ENCODE peak calls at places on chromosomes 13 and 19, in ten cellular contexts. One of them, this sample, is unnamed.

GRCh38 chr13:114124921-114125320 is 7.5 kb downstream of the RASA3 start:
- DNase-seq in fibroblast of pulmonary artery: peak
- DNase-seq in endodermal cell: no peak
- DNase-seq in BJ: peak
- DNase-seq in choroid plexus epithelial cell: peak
- DNase-seq in Caco-2: no peak
- DNase-seq in Peyer's patch: no peak
- DNase-seq in aorta: no peak
- DNase-seq in adrenal gland: no peak
- DNase-seq in tibial nerve: no peak
- DNase-seq in this sample: no peak

GRCh38 chr13:40172149-40172591 is 494.3 kb downstream of the FOXO1 start:
- DNase-seq in fibroblast of pulmonary artery: no peak
- DNase-seq in endodermal cell: peak
- DNase-seq in BJ: no peak
- DNase-seq in choroid plexus epithelial cell: no peak
- DNase-seq in Caco-2: no peak
- DNase-seq in Peyer's patch: no peak
- DNase-seq in aorta: no peak
- DNase-seq in adrenal gland: no peak
- DNase-seq in tibial nerve: no peak
- DNase-seq in this sample: peak

GRCh38 chr19:2723345-2723715 is 2.2 kb upstream of the DIRAS1 start:
- DNase-seq in fibroblast of pulmonary artery: no peak
- DNase-seq in endodermal cell: no peak
- DNase-seq in BJ: no peak
- DNase-seq in choroid plexus epithelial cell: no peak
- DNase-seq in Caco-2: no peak
- DNase-seq in Peyer's patch: no peak
- DNase-seq in aorta: no peak
- DNase-seq in adrenal gland: no peak
- DNase-seq in tibial nerve: no peak
- DNase-seq in this sample: no peak

GRCh38 chr19:56085571-56086275 is 35.4 kb downstream of the ZNF787 start:
- DNase-seq in fibroblast of pulmonary artery: no peak
- DNase-seq in endodermal cell: no peak
- DNase-seq in BJ: no peak
- DNase-seq in choroid plexus epithelial cell: no peak
- DNase-seq in Caco-2: no peak
- DNase-seq in Peyer's patch: no peak
- DNase-seq in aorta: no peak
- DNase-seq in adrenal gland: peak
- DNase-seq in tibial nerve: no peak
- DNase-seq in this sample: no peak

GRCh38 chr13:27375686-27376326 is 48.6 kb upstream of the GTF3A start:
- DNase-seq in fibroblast of pulmonary artery: peak
- DNase-seq in endodermal cell: peak
- DNase-seq in BJ: no peak
- DNase-seq in choroid plexus epithelial cell: peak
- DNase-seq in Caco-2: peak
- DNase-seq in Peyer's patch: peak
- DNase-seq in aorta: peak
- DNase-seq in adrenal gland: peak
- DNase-seq in tibial nerve: peak
- DNase-seq in this sample: peak

GRCh38 chr13:35881360-35881759 is 249.8 kb downstream of the DCLK1 start:
- DNase-seq in fibroblast of pulmonary artery: peak
- DNase-seq in endodermal cell: no peak
- DNase-seq in BJ: no peak
- DNase-seq in choroid plexus epithelial cell: peak
- DNase-seq in Caco-2: no peak
- DNase-seq in Peyer's patch: no peak
- DNase-seq in aorta: no peak
- DNase-seq in adrenal gland: no peak
- DNase-seq in tibial nerve: no peak
- DNase-seq in this sample: no peak

GRCh38 chr13:30306762-30307193 is 573 bp downstream of the KATNAL1 start:
- DNase-seq in fibroblast of pulmonary artery: peak
- DNase-seq in endodermal cell: peak
- DNase-seq in BJ: peak
- DNase-seq in choroid plexus epithelial cell: peak
- DNase-seq in Caco-2: peak
- DNase-seq in Peyer's patch: peak
- DNase-seq in aorta: peak
- DNase-seq in adrenal gland: peak
- DNase-seq in tibial nerve: peak
- DNase-seq in this sample: peak

GRCh38 chr13:59747529-59747928 is 416.2 kb downstream of the DIAPH3 start:
- DNase-seq in fibroblast of pulmonary artery: no peak
- DNase-seq in endodermal cell: no peak
- DNase-seq in BJ: no peak
- DNase-seq in choroid plexus epithelial cell: no peak
- DNase-seq in Caco-2: no peak
- DNase-seq in Peyer's patch: no peak
- DNase-seq in aorta: no peak
- DNase-seq in adrenal gland: no peak
- DNase-seq in tibial nerve: no peak
- DNase-seq in this sample: no peak

GRCh38 chr13:28820099-28821051 is at the start of gene MTUS2:
- DNase-seq in fibroblast of pulmonary artery: no peak
- DNase-seq in endodermal cell: peak
- DNase-seq in BJ: no peak
- DNase-seq in choroid plexus epithelial cell: peak
- DNase-seq in Caco-2: no peak
- DNase-seq in Peyer's patch: no peak
- DNase-seq in aorta: no peak
- DNase-seq in adrenal gland: no peak
- DNase-seq in tibial nerve: no peak
- DNase-seq in this sample: peak

GRCh38 chr13:110475550-110476219 is 85.8 kb downstream of the RAB20 start:
- DNase-seq in fibroblast of pulmonary artery: no peak
- DNase-seq in endodermal cell: no peak
- DNase-seq in BJ: no peak
- DNase-seq in choroid plexus epithelial cell: no peak
- DNase-seq in Caco-2: no peak
- DNase-seq in Peyer's patch: no peak
- DNase-seq in aorta: no peak
- DNase-seq in adrenal gland: no peak
- DNase-seq in tibial nerve: no peak
- DNase-seq in this sample: no peak

GRCh38 chr13:37442996-37443395 is 155.6 kb downstream of the POSTN start:
- DNase-seq in fibroblast of pulmonary artery: peak
- DNase-seq in endodermal cell: no peak
- DNase-seq in BJ: no peak
- DNase-seq in choroid plexus epithelial cell: peak
- DNase-seq in Caco-2: no peak
- DNase-seq in Peyer's patch: no peak
- DNase-seq in aorta: no peak
- DNase-seq in adrenal gland: no peak
- DNase-seq in tibial nerve: no peak
- DNase-seq in this sample: no peak

GRCh38 chr19:4014541-4015491 is 7.3 kb downstream of the PIAS4 start:
- DNase-seq in fibroblast of pulmonary artery: no peak
- DNase-seq in endodermal cell: peak
- DNase-seq in BJ: no peak
- DNase-seq in choroid plexus epithelial cell: no peak
- DNase-seq in Caco-2: peak
- DNase-seq in Peyer's patch: no peak
- DNase-seq in aorta: no peak
- DNase-seq in adrenal gland: peak
- DNase-seq in tibial nerve: no peak
- DNase-seq in this sample: peak

GRCh38 chr19:33323093-33323820 is 20.9 kb upstream of the CEBPA start:
- DNase-seq in fibroblast of pulmonary artery: no peak
- DNase-seq in endodermal cell: no peak
- DNase-seq in BJ: no peak
- DNase-seq in choroid plexus epithelial cell: no peak
- DNase-seq in Caco-2: no peak
- DNase-seq in Peyer's patch: no peak
- DNase-seq in aorta: no peak
- DNase-seq in adrenal gland: no peak
- DNase-seq in tibial nerve: no peak
- DNase-seq in this sample: no peak

GRCh38 chr19:57362419-57362818 is 932 bp upstream of the TRAPPC2B start:
- DNase-seq in fibroblast of pulmonary artery: no peak
- DNase-seq in endodermal cell: no peak
- DNase-seq in BJ: no peak
- DNase-seq in choroid plexus epithelial cell: peak
- DNase-seq in Caco-2: no peak
- DNase-seq in Peyer's patch: no peak
- DNase-seq in aorta: no peak
- DNase-seq in adrenal gland: no peak
- DNase-seq in tibial nerve: no peak
- DNase-seq in this sample: no peak

GRCh38 chr19:29672933-29673336 is 7.7 kb downstream of the PLEKHF1 start:
- DNase-seq in fibroblast of pulmonary artery: no peak
- DNase-seq in endodermal cell: no peak
- DNase-seq in BJ: no peak
- DNase-seq in choroid plexus epithelial cell: no peak
- DNase-seq in Caco-2: no peak
- DNase-seq in Peyer's patch: peak
- DNase-seq in aorta: no peak
- DNase-seq in adrenal gland: no peak
- DNase-seq in tibial nerve: no peak
- DNase-seq in this sample: no peak

GRCh38 chr19:6718741-6719539 is 1.5 kb downstream of the C3 start:
- DNase-seq in fibroblast of pulmonary artery: peak
- DNase-seq in endodermal cell: peak
- DNase-seq in BJ: no peak
- DNase-seq in choroid plexus epithelial cell: no peak
- DNase-seq in Caco-2: no peak
- DNase-seq in Peyer's patch: no peak
- DNase-seq in aorta: no peak
- DNase-seq in adrenal gland: peak
- DNase-seq in tibial nerve: no peak
- DNase-seq in this sample: peak

GRCh38 chr19:38658462-38659306 is 11.2 kb downstream of the ACTN4 start:
- DNase-seq in fibroblast of pulmonary artery: peak
- DNase-seq in endodermal cell: no peak
- DNase-seq in BJ: peak
- DNase-seq in choroid plexus epithelial cell: peak
- DNase-seq in Caco-2: peak
- DNase-seq in Peyer's patch: no peak
- DNase-seq in aorta: no peak
- DNase-seq in adrenal gland: peak
- DNase-seq in tibial nerve: no peak
- DNase-seq in this sample: peak

GRCh38 chr19:17450264-17451075 is 2.0 kb upstream of the TMEM221 start:
- DNase-seq in fibroblast of pulmonary artery: no peak
- DNase-seq in endodermal cell: no peak
- DNase-seq in BJ: no peak
- DNase-seq in choroid plexus epithelial cell: no peak
- DNase-seq in Caco-2: no peak
- DNase-seq in Peyer's patch: peak
- DNase-seq in aorta: no peak
- DNase-seq in adrenal gland: no peak
- DNase-seq in tibial nerve: no peak
- DNase-seq in this sample: no peak

GRCh38 chr19:13430790-13431582 is 75.3 kb downstream of the CACNA1A start:
- DNase-seq in fibroblast of pulmonary artery: peak
- DNase-seq in endodermal cell: peak
- DNase-seq in BJ: no peak
- DNase-seq in choroid plexus epithelial cell: peak
- DNase-seq in Caco-2: peak
- DNase-seq in Peyer's patch: peak
- DNase-seq in aorta: peak
- DNase-seq in adrenal gland: peak
- DNase-seq in tibial nerve: peak
- DNase-seq in this sample: no peak

DNA sequence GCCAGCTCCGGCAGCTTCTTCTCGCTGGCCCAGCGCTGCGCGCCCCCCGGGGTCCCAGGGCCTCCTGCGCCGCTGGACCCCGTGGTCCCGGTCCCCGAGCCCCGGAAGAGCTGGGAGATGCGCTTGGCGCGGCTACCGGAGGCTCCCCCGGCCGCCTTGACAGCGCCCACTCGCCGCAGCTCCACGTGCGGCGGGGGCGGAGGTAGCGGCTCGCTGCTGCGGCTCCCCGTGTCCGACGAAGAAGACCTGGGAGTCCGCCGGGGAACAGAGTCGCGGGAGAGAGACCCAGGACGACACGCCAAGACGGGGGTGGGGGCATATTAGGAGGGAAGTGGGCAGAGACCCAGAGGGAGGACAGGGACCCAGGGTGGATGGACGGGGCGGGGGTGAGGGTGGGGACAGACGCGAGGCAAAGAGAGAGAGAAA is 997 bp downstream of the RASIP1 start:
- DNase-seq in fibroblast of pulmonary artery: no peak
- DNase-seq in endodermal cell: peak
- DNase-seq in BJ: no peak
- DNase-seq in choroid plexus epithelial cell: no peak
- DNase-seq in Caco-2: no peak
- DNase-seq in Peyer's patch: no peak
- DNase-seq in aorta: no peak
- DNase-seq in adrenal gland: no peak
- DNase-seq in tibial nerve: no peak
- DNase-seq in this sample: no peak
- H3K4me3 ChIP-seq in fibroblast of pulmonary artery: peak
- H3K4me3 ChIP-seq in endodermal cell: peak
- H3K4me3 ChIP-seq in BJ: peak
- H3K4me3 ChIP-seq in choroid plexus epithelial cell: no peak
- H3K4me3 ChIP-seq in Caco-2: peak
- H3K4me3 ChIP-seq in Peyer's patch: peak
- H3K4me3 ChIP-seq in aorta: no peak
- H3K4me3 ChIP-seq in adrenal gland: peak
- H3K4me3 ChIP-seq in tibial nerve: peak
- H3K4me3 ChIP-seq in this sample: peak

GRCh38 chr19:9945319-9945966 is 9.1 kb upstream of the OLFM2 start:
- DNase-seq in fibroblast of pulmonary artery: peak
- DNase-seq in endodermal cell: peak
- DNase-seq in BJ: peak
- DNase-seq in choroid plexus epithelial cell: peak
- DNase-seq in Caco-2: no peak
- DNase-seq in Peyer's patch: peak
- DNase-seq in aorta: peak
- DNase-seq in adrenal gland: peak
- DNase-seq in tibial nerve: peak
- DNase-seq in this sample: peak
- H3K4me3 ChIP-seq in fibroblast of pulmonary artery: no peak
- H3K4me3 ChIP-seq in endodermal cell: no peak
- H3K4me3 ChIP-seq in BJ: no peak
- H3K4me3 ChIP-seq in choroid plexus epithelial cell: peak
- H3K4me3 ChIP-seq in Caco-2: no peak
- H3K4me3 ChIP-seq in Peyer's patch: no peak
- H3K4me3 ChIP-seq in aorta: no peak
- H3K4me3 ChIP-seq in adrenal gland: no peak
- H3K4me3 ChIP-seq in tibial nerve: no peak
- H3K4me3 ChIP-seq in this sample: no peak

GRCh38 chr13:97278395-97279078 is 56.4 kb downstream of the MBNL2 start:
- DNase-seq in fibroblast of pulmonary artery: no peak
- DNase-seq in endodermal cell: no peak
- DNase-seq in BJ: no peak
- DNase-seq in choroid plexus epithelial cell: no peak
- DNase-seq in Caco-2: no peak
- DNase-seq in Peyer's patch: no peak
- DNase-seq in aorta: no peak
- DNase-seq in adrenal gland: no peak
- DNase-seq in tibial nerve: no peak
- DNase-seq in this sample: no peak
- H3K4me3 ChIP-seq in fibroblast of pulmonary artery: no peak
- H3K4me3 ChIP-seq in endodermal cell: no peak
- H3K4me3 ChIP-seq in BJ: no peak
- H3K4me3 ChIP-seq in choroid plexus epithelial cell: no peak
- H3K4me3 ChIP-seq in Caco-2: no peak
- H3K4me3 ChIP-seq in Peyer's patch: no peak
- H3K4me3 ChIP-seq in aorta: no peak
- H3K4me3 ChIP-seq in adrenal gland: no peak
- H3K4me3 ChIP-seq in tibial nerve: no peak
- H3K4me3 ChIP-seq in this sample: no peak

GRCh38 chr13:85528578-85529215 is 270.5 kb downstream of the SLITRK6 start:
- DNase-seq in fibroblast of pulmonary artery: peak
- DNase-seq in endodermal cell: no peak
- DNase-seq in BJ: peak
- DNase-seq in choroid plexus epithelial cell: peak
- DNase-seq in Caco-2: no peak
- DNase-seq in Peyer's patch: no peak
- DNase-seq in aorta: no peak
- DNase-seq in adrenal gland: no peak
- DNase-seq in tibial nerve: no peak
- DNase-seq in this sample: no peak
- H3K4me3 ChIP-seq in fibroblast of pulmonary artery: no peak
- H3K4me3 ChIP-seq in endodermal cell: no peak
- H3K4me3 ChIP-seq in BJ: peak
- H3K4me3 ChIP-seq in choroid plexus epithelial cell: no peak
- H3K4me3 ChIP-seq in Caco-2: no peak
- H3K4me3 ChIP-seq in Peyer's patch: no peak
- H3K4me3 ChIP-seq in aorta: no peak
- H3K4me3 ChIP-seq in adrenal gland: no peak
- H3K4me3 ChIP-seq in tibial nerve: no peak
- H3K4me3 ChIP-seq in this sample: no peak

This sample was measured in upper lobe of left lung.